ENCODE peak calls at places on chromosomes 6 and 20, in four cellular contexts. C, B, F and X are unnamed samples.

GRCh38 chr20:2914160-2914559 is 40.9 kb downstream of the PTPRA start:
- DNase-seq in C (peak), B (no peak), F (no peak), X (no peak)

GRCh38 chr20:50366270-50367103 is 143.7 kb upstream of the PTPN1 start:
- DNase-seq in F (no peak), C (peak), B (peak), X (no peak)

GRCh38 chr6:168088161-168089106 is 9.4 kb upstream of the FRMD1 start:
- DNase-seq in C (peak), F (peak), B (no peak), X (no peak)

GRCh38 chr20:37992802-37993538 is 40.3 kb downstream of the TTI1 start:
- DNase-seq in F (peak), C (peak), B (no peak), X (no peak)

GRCh38 chr20:33433465-33433864 is 10.1 kb downstream of the SNTA1 start:
- DNase-seq in B (no peak), C (no peak), F (peak), X (no peak)

GRCh38 chr6:1895721-1896120 is 286.0 kb downstream of the FOXC1 start:
- DNase-seq in F (no peak), C (no peak), B (no peak), X (no peak)

GRCh38 chr6:169371344-169372144 is 117.9 kb upstream of the THBS2 start:
- DNase-seq in B (no peak), C (peak), F (peak), X (no peak)

GRCh38 chr6:16519265-16520242 is 241.7 kb downstream of the ATXN1 start:
- DNase-seq in B (no peak), F (no peak), C (peak), X (no peak)

GRCh38 chr6:1591243-1591642 is 18.5 kb upstream of the FOXC1 start:
- DNase-seq in F (no peak), B (no peak), C (no peak), X (no peak)

GRCh38 chr6:20331042-20331441 is 70.6 kb upstream of the E2F3 start:
- DNase-seq in C (no peak), F (no peak), B (no peak), X (no peak)

GRCh38 chr6:49980898-49981297 is 11.5 kb upstream of the DEFB113 start:
- DNase-seq in C (no peak), B (no peak), F (peak), X (no peak)

DNA sequence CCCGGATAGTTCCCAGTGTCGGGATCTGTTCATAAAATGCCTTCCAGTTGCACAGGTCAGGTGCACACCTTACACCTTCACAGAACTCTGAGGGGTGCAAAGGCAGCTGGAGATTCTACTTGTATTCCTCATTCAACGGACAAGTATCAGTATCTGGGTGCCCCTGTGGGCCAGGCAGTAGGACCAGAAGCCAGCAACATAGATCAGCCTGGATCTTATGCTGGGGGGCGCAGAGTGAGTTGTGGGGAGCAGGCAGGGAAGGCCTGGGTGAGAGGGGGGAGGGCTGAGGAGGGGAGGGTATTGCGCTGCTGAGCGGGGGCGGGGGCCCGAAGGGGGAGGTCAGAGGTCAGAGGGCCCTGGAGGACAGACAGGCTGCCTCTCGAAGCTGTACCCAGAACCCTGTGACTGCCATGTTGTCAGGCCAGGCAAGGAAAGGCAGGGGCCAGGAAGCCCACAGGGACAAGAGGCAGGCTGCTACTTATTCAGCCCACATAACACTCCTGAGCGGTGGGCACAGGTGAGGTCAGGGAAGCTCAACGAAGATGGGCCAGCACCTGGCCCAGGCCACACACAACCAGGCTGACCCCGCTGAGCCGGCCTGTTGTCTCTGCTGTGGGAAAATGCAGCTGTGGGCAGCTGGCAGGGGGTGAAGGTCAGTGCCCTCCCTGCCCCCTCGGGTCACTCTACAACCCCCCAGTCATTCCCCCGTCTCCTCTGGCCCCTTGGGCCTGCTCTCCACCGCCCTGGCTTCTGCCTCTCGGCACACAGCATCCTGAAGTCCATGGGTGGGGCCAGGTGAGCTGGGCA is 1.1 kb downstream of the OPRL1 start:
- DNase-seq in F (no peak), B (no peak), C (no peak), X (no peak)
- H3K4me3 ChIP-seq in F (peak), B (peak), C (no peak), X (peak)

DNA sequence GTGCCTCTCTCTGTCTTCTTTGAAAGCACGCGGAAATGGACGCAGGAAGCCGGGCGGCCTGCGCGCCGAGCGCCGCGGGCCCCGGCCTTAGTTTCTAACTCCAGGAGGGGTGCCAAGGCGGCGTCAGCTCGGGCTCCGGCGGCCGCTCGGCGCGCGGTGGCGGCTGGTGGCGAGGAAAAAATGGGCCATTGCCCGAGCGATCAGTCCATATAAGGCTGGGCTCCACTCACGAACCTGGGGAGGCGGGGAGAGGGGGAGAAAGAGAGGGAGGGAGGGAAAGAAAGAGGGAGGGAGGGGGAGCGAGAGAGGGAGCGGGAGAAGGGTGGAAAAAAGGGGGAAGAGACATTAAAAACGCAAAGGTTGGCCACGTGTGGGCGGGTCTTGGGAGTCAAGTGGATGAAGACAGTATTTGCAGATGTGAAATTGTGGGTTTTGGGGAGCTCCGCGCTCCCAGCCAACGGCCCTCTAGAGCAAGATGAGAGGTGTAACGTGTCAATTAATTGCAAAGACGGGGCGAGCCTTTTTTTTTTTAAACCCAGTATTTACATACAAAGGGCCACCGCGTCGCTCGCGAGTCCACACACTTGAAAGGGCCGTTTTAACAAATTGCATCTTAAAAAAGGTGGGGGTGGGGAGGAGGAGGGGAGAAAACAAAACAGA is at the start of gene NKX2-2:
- DNase-seq in B (peak), C (no peak), F (no peak), X (no peak)
- H3K4me3 ChIP-seq in B (no peak), C (no peak), F (peak), X (no peak)

DNA sequence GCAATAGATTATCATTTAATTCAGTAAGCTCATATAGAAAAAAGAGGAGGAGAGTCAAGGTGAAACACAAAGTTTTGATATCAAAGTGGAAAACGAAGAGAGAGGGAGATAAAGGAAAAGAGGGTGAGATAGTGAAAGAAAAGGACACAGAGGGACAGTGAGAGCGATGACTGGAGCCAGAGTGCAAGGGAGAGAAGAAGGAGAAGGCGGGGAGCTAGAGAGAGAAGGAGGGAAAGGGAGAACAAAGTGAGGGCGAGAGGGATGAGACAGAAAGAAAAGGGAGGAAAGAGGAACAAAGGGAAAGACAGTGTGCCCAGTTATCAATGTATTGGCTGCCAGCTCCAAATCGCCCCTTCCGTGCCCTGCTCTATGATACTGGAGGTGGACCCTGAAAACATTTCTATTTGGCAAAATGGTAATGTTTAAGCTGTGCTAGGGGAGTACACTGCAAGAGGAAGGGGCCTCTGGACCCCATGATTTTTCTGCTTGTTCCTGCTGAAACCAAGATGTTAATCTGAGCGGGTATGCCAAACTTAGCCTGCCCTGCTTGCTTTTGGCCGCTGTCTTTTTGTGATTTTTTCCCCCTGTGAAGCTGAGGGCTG is 27.8 kb downstream of the GPX5 start:
- DNase-seq in B (no peak), F (no peak), C (no peak), X (no peak)
- H3K4me3 ChIP-seq in B (peak), F (no peak), C (no peak), X (no peak)

GRCh38 chr20:58179083-58179431 is 49.4 kb downstream of the ANKRD60 start:
- DNase-seq in F (no peak), C (no peak), B (no peak), X (no peak)
- H3K4me3 ChIP-seq in F (peak), C (no peak), B (no peak), X (peak)